ENCODE peak calls at places on chromosomes 12 and 14, in ten cellular contexts. One of them, this sample, is unnamed.

GRCh38 chr12:6688543-6688999 is 604 bp downstream of the ZNF384 start:
- DNase-seq in neural progenitor cell: no peak
- DNase-seq in endothelial cell of umbilical vein: no peak
- DNase-seq in neural crest cell: no peak
- DNase-seq in tibial artery: no peak
- DNase-seq in sigmoid colon: no peak
- DNase-seq in lower lobe of right lung: peak; percentile 62
- DNase-seq in A549: no peak
- DNase-seq in heart left ventricle: peak; percentile 53
- DNase-seq in GM06990: no peak
- DNase-seq in this sample: no peak

GRCh38 chr12:80837342-80837978 is 100.3 kb downstream of the LIN7A start:
- DNase-seq in neural progenitor cell: peak; percentile 72
- DNase-seq in endothelial cell of umbilical vein: peak; percentile 36
- DNase-seq in neural crest cell: peak; percentile 18
- DNase-seq in tibial artery: no peak
- DNase-seq in sigmoid colon: no peak
- DNase-seq in lower lobe of right lung: no peak
- DNase-seq in A549: peak; percentile 53
- DNase-seq in heart left ventricle: no peak
- DNase-seq in GM06990: no peak
- DNase-seq in this sample: peak; percentile 17

GRCh38 chr14:93430889-93431670 is at the start of gene UNC79:
- DNase-seq in neural progenitor cell: peak; percentile 85
- DNase-seq in endothelial cell of umbilical vein: no peak
- DNase-seq in neural crest cell: peak; percentile 60
- DNase-seq in tibial artery: no peak
- DNase-seq in sigmoid colon: no peak
- DNase-seq in lower lobe of right lung: no peak
- DNase-seq in A549: no peak
- DNase-seq in heart left ventricle: no peak
- DNase-seq in GM06990: no peak
- DNase-seq in this sample: no peak

GRCh38 chr14:60346706-60347105 is 97.7 kb downstream of the PPM1A start:
- DNase-seq in neural progenitor cell: no peak
- DNase-seq in endothelial cell of umbilical vein: peak; percentile 72
- DNase-seq in neural crest cell: no peak
- DNase-seq in tibial artery: no peak
- DNase-seq in sigmoid colon: no peak
- DNase-seq in lower lobe of right lung: no peak
- DNase-seq in A549: no peak
- DNase-seq in heart left ventricle: no peak
- DNase-seq in GM06990: no peak
- DNase-seq in this sample: no peak

GRCh38 chr14:101200650-101201516 is 297.4 kb upstream of the RTL1 start:
- DNase-seq in neural progenitor cell: no peak
- DNase-seq in endothelial cell of umbilical vein: no peak
- DNase-seq in neural crest cell: no peak
- DNase-seq in tibial artery: no peak
- DNase-seq in sigmoid colon: peak; percentile 54
- DNase-seq in lower lobe of right lung: peak; percentile 32
- DNase-seq in A549: no peak
- DNase-seq in heart left ventricle: no peak
- DNase-seq in GM06990: no peak
- DNase-seq in this sample: no peak

GRCh38 chr14:77027538-77028383 is 747 bp downstream of the IRF2BPL start:
- DNase-seq in neural progenitor cell: peak; percentile 36
- DNase-seq in endothelial cell of umbilical vein: peak; percentile 64
- DNase-seq in neural crest cell: peak; percentile 41
- DNase-seq in tibial artery: peak; percentile 92
- DNase-seq in sigmoid colon: peak; percentile 92
- DNase-seq in lower lobe of right lung: peak; percentile 84
- DNase-seq in A549: peak; percentile 81
- DNase-seq in heart left ventricle: peak; percentile 89
- DNase-seq in GM06990: peak; percentile 82
- DNase-seq in this sample: no peak

GRCh38 chr12:54357802-54358619 is 6.3 kb downstream of the GPR84 start:
- DNase-seq in neural progenitor cell: peak; percentile 22
- DNase-seq in endothelial cell of umbilical vein: peak; percentile 47
- DNase-seq in neural crest cell: no peak
- DNase-seq in tibial artery: no peak
- DNase-seq in sigmoid colon: no peak
- DNase-seq in lower lobe of right lung: no peak
- DNase-seq in A549: no peak
- DNase-seq in heart left ventricle: no peak
- DNase-seq in GM06990: no peak
- DNase-seq in this sample: no peak

GRCh38 chr14:75373133-75373532 is 54.7 kb upstream of the JDP2 start:
- DNase-seq in neural progenitor cell: no peak
- DNase-seq in endothelial cell of umbilical vein: no peak
- DNase-seq in neural crest cell: no peak
- DNase-seq in tibial artery: no peak
- DNase-seq in sigmoid colon: no peak
- DNase-seq in lower lobe of right lung: no peak
- DNase-seq in A549: no peak
- DNase-seq in heart left ventricle: no peak
- DNase-seq in GM06990: no peak
- DNase-seq in this sample: no peak

GRCh38 chr14:68158640-68159039 is 339.1 kb downstream of the RAD51B start:
- DNase-seq in neural progenitor cell: no peak
- DNase-seq in endothelial cell of umbilical vein: no peak
- DNase-seq in neural crest cell: no peak
- DNase-seq in tibial artery: no peak
- DNase-seq in sigmoid colon: no peak
- DNase-seq in lower lobe of right lung: no peak
- DNase-seq in A549: no peak
- DNase-seq in heart left ventricle: no peak
- DNase-seq in GM06990: no peak
- DNase-seq in this sample: no peak
- TF ChIP-seq CTCF in neural progenitor cell: no peak
- TF ChIP-seq CTCF in endothelial cell of umbilical vein: no peak
- TF ChIP-seq CTCF in neural crest cell: no peak
- TF ChIP-seq CTCF in tibial artery: no peak
- TF ChIP-seq CTCF in sigmoid colon: no peak
- TF ChIP-seq CTCF in lower lobe of right lung: no peak
- TF ChIP-seq CTCF in A549: no peak
- TF ChIP-seq CTCF in heart left ventricle: no peak
- TF ChIP-seq CTCF in GM06990: no peak
- TF ChIP-seq CTCF in this sample: no peak

GRCh38 chr14:105167303-105168092 is 1.1 kb downstream of the JAG2 start:
- DNase-seq in neural progenitor cell: peak; percentile 66
- DNase-seq in endothelial cell of umbilical vein: no peak
- DNase-seq in neural crest cell: no peak
- DNase-seq in tibial artery: no peak
- DNase-seq in sigmoid colon: no peak
- DNase-seq in lower lobe of right lung: peak; percentile 66
- DNase-seq in A549: no peak
- DNase-seq in heart left ventricle: no peak
- DNase-seq in GM06990: peak; percentile 37
- DNase-seq in this sample: no peak
- TF ChIP-seq CTCF in neural progenitor cell: peak; percentile 46
- TF ChIP-seq CTCF in endothelial cell of umbilical vein: peak; percentile 9
- TF ChIP-seq CTCF in neural crest cell: peak; percentile 47
- TF ChIP-seq CTCF in tibial artery: no peak
- TF ChIP-seq CTCF in sigmoid colon: no peak
- TF ChIP-seq CTCF in lower lobe of right lung: peak; percentile 29
- TF ChIP-seq CTCF in A549: peak; percentile 51
- TF ChIP-seq CTCF in heart left ventricle: peak; percentile 31
- TF ChIP-seq CTCF in GM06990: no peak
- TF ChIP-seq CTCF in this sample: no peak

GRCh38 chr14:103163199-103163598 is 39.9 kb downstream of the TNFAIP2 start:
- DNase-seq in neural progenitor cell: no peak
- DNase-seq in endothelial cell of umbilical vein: no peak
- DNase-seq in neural crest cell: no peak
- DNase-seq in tibial artery: no peak
- DNase-seq in sigmoid colon: no peak
- DNase-seq in lower lobe of right lung: no peak
- DNase-seq in A549: no peak
- DNase-seq in heart left ventricle: no peak
- DNase-seq in GM06990: no peak
- DNase-seq in this sample: no peak
- TF ChIP-seq CTCF in neural progenitor cell: no peak
- TF ChIP-seq CTCF in endothelial cell of umbilical vein: no peak
- TF ChIP-seq CTCF in neural crest cell: no peak
- TF ChIP-seq CTCF in tibial artery: no peak
- TF ChIP-seq CTCF in sigmoid colon: no peak
- TF ChIP-seq CTCF in lower lobe of right lung: no peak
- TF ChIP-seq CTCF in A549: no peak
- TF ChIP-seq CTCF in heart left ventricle: no peak
- TF ChIP-seq CTCF in GM06990: no peak
- TF ChIP-seq CTCF in this sample: no peak

GRCh38 chr14:31887929-31888580 is 189.0 kb upstream of the ARHGAP5 start:
- DNase-seq in neural progenitor cell: no peak
- DNase-seq in endothelial cell of umbilical vein: no peak
- DNase-seq in neural crest cell: no peak
- DNase-seq in tibial artery: no peak
- DNase-seq in sigmoid colon: no peak
- DNase-seq in lower lobe of right lung: no peak
- DNase-seq in A549: no peak
- DNase-seq in heart left ventricle: no peak
- DNase-seq in GM06990: no peak
- DNase-seq in this sample: no peak
- TF ChIP-seq CTCF in neural progenitor cell: no peak
- TF ChIP-seq CTCF in endothelial cell of umbilical vein: no peak
- TF ChIP-seq CTCF in neural crest cell: no peak
- TF ChIP-seq CTCF in tibial artery: no peak
- TF ChIP-seq CTCF in sigmoid colon: no peak
- TF ChIP-seq CTCF in lower lobe of right lung: no peak
- TF ChIP-seq CTCF in A549: no peak
- TF ChIP-seq CTCF in heart left ventricle: no peak
- TF ChIP-seq CTCF in GM06990: no peak
- TF ChIP-seq CTCF in this sample: no peak

GRCh38 chr14:64800000-64800399 is 79.7 kb downstream of the SPTB start:
- DNase-seq in neural progenitor cell: peak; percentile 45
- DNase-seq in endothelial cell of umbilical vein: peak; percentile 38
- DNase-seq in neural crest cell: no peak
- DNase-seq in tibial artery: no peak
- DNase-seq in sigmoid colon: no peak
- DNase-seq in lower lobe of right lung: peak; percentile 58
- DNase-seq in A549: peak; percentile 62
- DNase-seq in heart left ventricle: peak; percentile 67
- DNase-seq in GM06990: no peak
- DNase-seq in this sample: no peak
- TF ChIP-seq CTCF in neural progenitor cell: peak; percentile 58
- TF ChIP-seq CTCF in endothelial cell of umbilical vein: peak; percentile 61
- TF ChIP-seq CTCF in neural crest cell: peak; percentile 55
- TF ChIP-seq CTCF in tibial artery: peak; percentile 38
- TF ChIP-seq CTCF in sigmoid colon: no peak
- TF ChIP-seq CTCF in lower lobe of right lung: peak; percentile 42
- TF ChIP-seq CTCF in A549: peak; percentile 55
- TF ChIP-seq CTCF in heart left ventricle: peak; percentile 61
- TF ChIP-seq CTCF in GM06990: peak; percentile 52
- TF ChIP-seq CTCF in this sample: peak; percentile 70

GRCh38 chr14:53412819-53413664 is 259.9 kb upstream of the DDHD1 start:
- DNase-seq in neural progenitor cell: peak; percentile 49
- DNase-seq in endothelial cell of umbilical vein: peak; percentile 26
- DNase-seq in neural crest cell: no peak
- DNase-seq in tibial artery: no peak
- DNase-seq in sigmoid colon: no peak
- DNase-seq in lower lobe of right lung: no peak
- DNase-seq in A549: peak; percentile 19
- DNase-seq in heart left ventricle: no peak
- DNase-seq in GM06990: no peak
- DNase-seq in this sample: no peak
- TF ChIP-seq CTCF in neural progenitor cell: peak; percentile 63
- TF ChIP-seq CTCF in endothelial cell of umbilical vein: peak; percentile 60
- TF ChIP-seq CTCF in neural crest cell: peak; percentile 63
- TF ChIP-seq CTCF in tibial artery: no peak
- TF ChIP-seq CTCF in sigmoid colon: no peak
- TF ChIP-seq CTCF in lower lobe of right lung: no peak
- TF ChIP-seq CTCF in A549: peak; percentile 38
- TF ChIP-seq CTCF in heart left ventricle: peak; percentile 39
- TF ChIP-seq CTCF in GM06990: peak; percentile 65
- TF ChIP-seq CTCF in this sample: peak; percentile 67

DNA sequence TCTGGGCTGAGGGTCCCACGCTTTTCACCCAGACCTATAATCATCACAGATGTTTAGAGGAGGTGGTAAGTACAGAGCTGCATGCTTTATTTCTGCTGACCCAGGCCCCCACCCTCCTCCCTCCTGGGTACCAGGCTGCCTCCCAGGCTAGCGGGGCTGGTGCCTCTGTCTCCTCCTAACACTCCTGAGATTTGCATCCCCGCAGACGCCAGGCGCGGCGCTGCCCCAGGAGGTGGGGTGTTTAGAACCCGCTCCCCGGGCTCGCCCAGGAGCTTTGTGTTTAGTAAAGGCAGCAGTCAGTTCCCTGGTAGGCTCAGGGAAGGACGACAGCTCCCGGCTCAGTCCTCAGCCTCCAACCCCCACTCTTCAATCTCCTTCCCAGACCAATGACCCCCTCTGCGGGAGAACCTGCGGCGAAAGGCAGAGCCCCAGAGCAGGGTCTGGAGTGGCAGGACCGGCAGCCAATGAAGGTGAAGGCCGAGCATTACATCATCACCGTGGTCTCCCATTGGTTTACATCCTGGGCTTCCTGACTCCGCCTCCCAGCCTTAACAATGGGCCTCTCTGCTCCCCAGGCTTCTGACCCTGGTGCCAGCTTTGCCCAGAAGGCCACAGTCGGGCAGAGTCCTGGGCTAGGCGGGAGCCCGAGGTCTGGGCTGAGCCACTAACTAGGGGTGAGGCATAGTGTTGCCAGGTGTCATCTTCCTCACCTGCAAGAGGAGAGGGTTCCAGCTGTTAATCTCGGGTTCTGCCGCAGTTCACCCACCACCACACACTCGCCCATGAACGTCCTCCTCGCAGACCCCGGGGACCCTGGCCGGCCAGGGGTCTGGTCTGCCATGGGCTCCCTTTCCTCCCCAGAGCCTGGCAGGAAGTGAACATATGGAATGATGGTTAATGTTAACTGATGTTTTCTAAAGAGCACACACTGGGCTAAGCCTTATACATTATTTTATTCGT is 57.5 kb downstream of the CALM1 start:
- DNase-seq in neural progenitor cell: peak; percentile 96
- DNase-seq in endothelial cell of umbilical vein: peak; percentile 95
- DNase-seq in neural crest cell: peak; percentile 90
- DNase-seq in tibial artery: no peak
- DNase-seq in sigmoid colon: peak; percentile 91
- DNase-seq in lower lobe of right lung: peak; percentile 57
- DNase-seq in A549: peak; percentile 71
- DNase-seq in heart left ventricle: peak; percentile 80
- DNase-seq in GM06990: no peak
- DNase-seq in this sample: peak; percentile 89
- TF ChIP-seq CTCF in neural progenitor cell: no peak
- TF ChIP-seq CTCF in endothelial cell of umbilical vein: peak; percentile 4
- TF ChIP-seq CTCF in neural crest cell: no peak
- TF ChIP-seq CTCF in tibial artery: no peak
- TF ChIP-seq CTCF in sigmoid colon: no peak
- TF ChIP-seq CTCF in lower lobe of right lung: no peak
- TF ChIP-seq CTCF in A549: no peak
- TF ChIP-seq CTCF in heart left ventricle: peak; percentile 27
- TF ChIP-seq CTCF in GM06990: no peak
- TF ChIP-seq CTCF in this sample: no peak